ENCODE peak calls at places on chromosomes 11 and 22, in five cellular contexts. K, P, R, B and C are unnamed samples.

GRCh38 chr11:20596629-20597129 is 2.7 kb upstream of the SLC6A5 start:
- ATAC-seq in K (no peak), P (no peak), R (peak; percentile 68), B (no peak), C (no peak)

GRCh38 chr22:28711820-28712777 is 29.5 kb downstream of the CHEK2 start:
- ATAC-seq in K (peak; percentile 96), P (no peak), R (peak; percentile 72), B (peak; percentile 52), C (no peak)

GRCh38 chr11:8263109-8263768 is 439 bp downstream of the LMO1 start:
- ATAC-seq in K (peak; percentile 6), P (peak; percentile 22), R (peak; percentile 1), B (no peak), C (peak; percentile 29)

GRCh38 chr22:41578818-41579217 is 10.8 kb downstream of the PMM1 start:
- ATAC-seq in K (no peak), P (no peak), R (no peak), B (no peak), C (no peak)

GRCh38 chr22:43053176-43053575 is 36.0 kb downstream of the TTLL1 start:
- ATAC-seq in K (no peak), P (no peak), R (no peak), B (no peak), C (no peak)

GRCh38 chr11:110336054-110336453 is 39.6 kb upstream of the RDX start:
- ATAC-seq in K (no peak), P (no peak), R (no peak), B (no peak), C (no peak)

GRCh38 chr11:14764213-14764898 is 120.8 kb downstream of the PDE3B start:
- ATAC-seq in K (no peak), P (peak; percentile 59), R (no peak), B (no peak), C (peak; percentile 80)

GRCh38 chr11:83051760-83052671 is 19.7 kb downstream of the RAB30 start:
- ATAC-seq in K (peak; percentile 85), P (no peak), R (peak; percentile 89), B (peak; percentile 11), C (no peak)

GRCh38 chr11:44113018-44113417 is 17.5 kb downstream of the EXT2 start:
- ATAC-seq in K (no peak), P (no peak), R (no peak), B (no peak), C (no peak)